ENCODE peak calls at places on chromosomes 16 and 17, in four cellular contexts. One of them, this sample, is unnamed.

GRCh38 chr16:69469807-69470561 is 45.6 kb downstream of the CYB5B start:
- DNase-seq in GM04504: no peak
- DNase-seq in mesendoderm: no peak
- DNase-seq in lower lobe of right lung: no peak
- DNase-seq in this sample: no peak

GRCh38 chr17:2405247-2405926 is 4.5 kb upstream of the MNT start:
- DNase-seq in GM04504: peak
- DNase-seq in mesendoderm: no peak
- DNase-seq in lower lobe of right lung: peak
- DNase-seq in this sample: no peak

GRCh38 chr17:21677126-21677910 is 15.0 kb upstream of the KCNJ18 start:
- DNase-seq in GM04504: no peak
- DNase-seq in mesendoderm: no peak
- DNase-seq in lower lobe of right lung: no peak
- DNase-seq in this sample: no peak

GRCh38 chr17:41322264-41322902 is 6.9 kb upstream of the KRTAP17-1 start:
- DNase-seq in GM04504: peak
- DNase-seq in mesendoderm: peak
- DNase-seq in lower lobe of right lung: no peak
- DNase-seq in this sample: peak

GRCh38 chr16:87002717-87003413 is 314.3 kb downstream of the C16orf95 start:
- DNase-seq in GM04504: no peak
- DNase-seq in mesendoderm: no peak
- DNase-seq in lower lobe of right lung: no peak
- DNase-seq in this sample: no peak

GRCh38 chr16:11781773-11782172 is 15.3 kb downstream of the ZC3H7A start:
- DNase-seq in GM04504: no peak
- DNase-seq in mesendoderm: no peak
- DNase-seq in lower lobe of right lung: no peak
- DNase-seq in this sample: peak

GRCh38 chr17:305090-305976 is 47.3 kb downstream of the RPH3AL start:
- DNase-seq in GM04504: no peak
- DNase-seq in mesendoderm: peak
- DNase-seq in lower lobe of right lung: peak
- DNase-seq in this sample: no peak

GRCh38 chr17:45294506-45294905 is 22.3 kb downstream of the MAP3K14 start:
- DNase-seq in GM04504: no peak
- DNase-seq in mesendoderm: no peak
- DNase-seq in lower lobe of right lung: no peak
- DNase-seq in this sample: no peak

GRCh38 chr17:47952181-47953021 is 5.3 kb downstream of the PRR15L start:
- DNase-seq in GM04504: no peak
- DNase-seq in mesendoderm: no peak
- DNase-seq in lower lobe of right lung: no peak
- DNase-seq in this sample: no peak

GRCh38 chr17:32609085-32609484 is 122.3 kb downstream of the CDK5R1 start:
- DNase-seq in GM04504: no peak
- DNase-seq in mesendoderm: no peak
- DNase-seq in lower lobe of right lung: peak
- DNase-seq in this sample: peak

GRCh38 chr16:72042157-72042660 is 12.1 kb upstream of the HP start:
- DNase-seq in GM04504: no peak
- DNase-seq in mesendoderm: no peak
- DNase-seq in lower lobe of right lung: no peak
- DNase-seq in this sample: peak

GRCh38 chr17:71764507-71764906 is 356.3 kb upstream of the SOX9 start:
- DNase-seq in GM04504: no peak
- DNase-seq in mesendoderm: peak
- DNase-seq in lower lobe of right lung: no peak
- DNase-seq in this sample: no peak

GRCh38 chr16:51450913-51451312 is 299.8 kb upstream of the SALL1 start:
- DNase-seq in GM04504: no peak
- DNase-seq in mesendoderm: no peak
- DNase-seq in lower lobe of right lung: no peak
- DNase-seq in this sample: no peak

GRCh38 chr17:81315885-81316391 is 20.8 kb upstream of the SLC38A10 start:
- DNase-seq in GM04504: no peak
- DNase-seq in mesendoderm: no peak
- DNase-seq in lower lobe of right lung: no peak
- DNase-seq in this sample: no peak

GRCh38 chr17:77698903-77699615 is 259.4 kb upstream of the TNRC6C start:
- DNase-seq in GM04504: no peak
- DNase-seq in mesendoderm: no peak
- DNase-seq in lower lobe of right lung: no peak
- DNase-seq in this sample: peak

GRCh38 chr17:11896199-11896598 is 101.1 kb downstream of the ZNF18 start:
- DNase-seq in GM04504: no peak
- DNase-seq in mesendoderm: no peak
- DNase-seq in lower lobe of right lung: no peak
- DNase-seq in this sample: no peak

GRCh38 chr17:29048440-29049360 is 5.8 kb downstream of the PIPOX start:
- DNase-seq in GM04504: no peak
- DNase-seq in mesendoderm: peak
- DNase-seq in lower lobe of right lung: no peak
- DNase-seq in this sample: peak

GRCh38 chr16:27458196-27458728 is 56.3 kb downstream of the IL21R start:
- DNase-seq in GM04504: no peak
- DNase-seq in mesendoderm: no peak
- DNase-seq in lower lobe of right lung: no peak
- DNase-seq in this sample: peak

GRCh38 chr17:76353599-76354316 is at the start of gene PRPSAP1:
- DNase-seq in GM04504: peak
- DNase-seq in mesendoderm: peak
- DNase-seq in lower lobe of right lung: peak
- DNase-seq in this sample: peak

GRCh38 chr17:83085526-83086196 is 6.3 kb downstream of the METRNL start:
- DNase-seq in GM04504: no peak
- DNase-seq in mesendoderm: no peak
- DNase-seq in lower lobe of right lung: no peak
- DNase-seq in this sample: no peak

GRCh38 chr17:77572851-77573250 is 385.7 kb upstream of the TNRC6C start:
- DNase-seq in GM04504: no peak
- DNase-seq in mesendoderm: no peak
- DNase-seq in lower lobe of right lung: peak
- DNase-seq in this sample: no peak

GRCh38 chr17:63834431-63835166 is 7.1 kb upstream of the FTSJ3 start:
- DNase-seq in GM04504: peak
- DNase-seq in mesendoderm: peak
- DNase-seq in lower lobe of right lung: peak
- DNase-seq in this sample: peak

GRCh38 chr17:46013502-46014165 is 14.6 kb downstream of the STH start:
- DNase-seq in GM04504: peak
- DNase-seq in mesendoderm: no peak
- DNase-seq in lower lobe of right lung: no peak
- DNase-seq in this sample: no peak

GRCh38 chr16:24689128-24689527 is 40.3 kb upstream of the TNRC6A start:
- DNase-seq in GM04504: peak
- DNase-seq in mesendoderm: peak
- DNase-seq in lower lobe of right lung: no peak
- DNase-seq in this sample: peak

GRCh38 chr17:46935658-46936266 is 12.8 kb downstream of the GOSR2 start:
- DNase-seq in GM04504: no peak
- DNase-seq in mesendoderm: peak
- DNase-seq in lower lobe of right lung: no peak
- DNase-seq in this sample: no peak

GRCh38 chr17:58304735-58305486 is 23.7 kb downstream of the TSPOAP1 start:
- DNase-seq in GM04504: no peak
- DNase-seq in mesendoderm: no peak
- DNase-seq in lower lobe of right lung: no peak
- DNase-seq in this sample: no peak

GRCh38 chr16:73213761-73214480 is 166.0 kb upstream of the ZFHX3 start:
- DNase-seq in GM04504: peak
- DNase-seq in mesendoderm: no peak
- DNase-seq in lower lobe of right lung: no peak
- DNase-seq in this sample: peak